ENCODE peak calls at places on chromosomes 3 and 15, in six cellular contexts. G, H, B, Z, T and O are unnamed samples.

GRCh38 chr15:95880630-95881029 is 449.9 kb upstream of the NR2F2 start:
- DNase-seq in G (no peak), Z (no peak), T (no peak), H (no peak), B (no peak), O (no peak)

GRCh38 chr3:134363381-134363755 is 10.9 kb downstream of the AMOTL2 start:
- DNase-seq in H (no peak), T (peak; percentile 13), B (no peak), G (no peak), Z (no peak), O (no peak)

GRCh38 chr3:127136024-127136600 is 56.8 kb upstream of the PRR23E start:
- DNase-seq in B (no peak), Z (no peak), T (no peak), H (no peak), G (no peak), O (no peak)

GRCh38 chr3:45807645-45808540 is 11.6 kb upstream of the SLC6A20 start:
- DNase-seq in G (no peak), B (no peak), H (no peak), Z (no peak), T (no peak), O (no peak)

GRCh38 chr15:33226559-33227181 is 32.2 kb upstream of the FMN1 start:
- DNase-seq in Z (peak; percentile 54), T (peak; percentile 58), G (peak; percentile 33), H (peak; percentile 49), B (peak; percentile 70), O (peak; percentile 24)

GRCh38 chr3:178041931-178042330 is 494.3 kb upstream of the KCNMB2 start:
- DNase-seq in H (no peak), G (no peak), B (no peak), T (no peak), Z (no peak), O (no peak)

GRCh38 chr15:25345943-25346342 is 92.9 kb downstream of the UBE3A start:
- DNase-seq in G (peak; percentile 57), T (peak; percentile 14), B (no peak), Z (peak; percentile 42), H (peak; percentile 15), O (peak; percentile 53)

GRCh38 chr15:85622432-85622831 is 172.3 kb downstream of the KLHL25 start:
- DNase-seq in G (no peak), H (peak; percentile 50), Z (no peak), T (no peak), B (no peak), O (peak; percentile 88)

GRCh38 chr3:151879037-151879436 is 5.6 kb downstream of the SUCNR1 start:
- DNase-seq in G (no peak), T (no peak), Z (no peak), H (no peak), B (no peak), O (no peak)

GRCh38 chr3:414063-414462 is 217.5 kb downstream of the CHL1 start:
- DNase-seq in H (peak; percentile 27), T (no peak), G (peak; percentile 18), B (no peak), Z (no peak), O (peak; percentile 3)

DNA sequence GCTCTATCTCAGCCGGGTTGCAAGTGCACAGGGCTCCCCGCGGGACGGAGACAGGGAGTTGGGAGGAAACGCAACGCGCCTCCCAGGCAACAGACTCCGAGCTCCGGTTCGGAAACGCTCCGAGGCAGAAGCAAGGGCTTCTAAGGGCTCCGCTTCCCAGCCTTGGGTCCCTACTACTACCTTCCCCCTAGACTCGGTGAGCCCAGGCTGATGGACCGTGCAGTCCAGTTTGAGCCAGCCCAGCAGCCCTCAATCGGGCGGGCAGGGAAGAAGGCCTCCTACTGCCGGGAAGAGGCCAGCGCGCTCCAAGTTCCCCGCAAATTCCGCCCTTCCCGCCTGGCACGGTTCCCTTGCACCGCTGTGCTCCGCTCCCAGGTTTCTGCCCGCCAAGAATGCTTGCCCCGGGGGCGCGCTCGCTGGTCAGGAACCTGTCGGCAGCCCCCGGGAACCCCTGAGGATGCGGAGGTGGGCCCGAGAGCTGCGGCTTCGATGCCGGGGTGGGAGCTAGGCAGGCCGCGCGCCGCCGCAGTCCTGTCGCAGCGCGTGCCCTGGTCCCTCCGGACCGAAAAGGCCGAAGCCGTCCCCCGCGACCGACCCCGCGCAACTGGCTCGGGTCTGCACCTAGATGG is 728 bp downstream of the TRANK1 start:
- DNase-seq in B (no peak), H (peak; percentile 67), G (peak; percentile 76), T (peak; percentile 61), Z (peak; percentile 54), O (peak; percentile 52)
- TF ChIP-seq EZH2 in B (no peak), H (no peak), G (peak; percentile 77), T (no peak), Z (no peak), O (no peak)

GRCh38 chr15:87667643-87668042 is 588.9 kb downstream of the NTRK3 start:
- DNase-seq in Z (no peak), H (no peak), B (no peak), G (no peak), T (no peak), O (no peak)

GRCh38 chr15:87669846-87670245 is 586.7 kb downstream of the NTRK3 start:
- DNase-seq in B (no peak), G (no peak), T (no peak), H (no peak), Z (no peak), O (no peak)

GRCh38 chr15:87672309-87672897 is 584.1 kb downstream of the NTRK3 start:
- DNase-seq in G (peak; percentile 59), B (no peak), T (peak; percentile 2), H (peak; percentile 16), Z (peak; percentile 29), O (peak; percentile 22)

GRCh38 chr15:87671289-87671688 is 585.2 kb downstream of the NTRK3 start:
- DNase-seq in Z (no peak), T (no peak), B (no peak), H (no peak), G (no peak), O (no peak)
- H2AFZ ChIP-seq in Z (no peak overlapping the region), T (no peak overlapping the region), B (no peak overlapping the region), H (no peak overlapping the region), G (no peak overlapping the region), O (no peak overlapping the region)

GRCh38 chr3:185151959-185152432 is 864 bp downstream of the C3orf70 start:
- DNase-seq in T (no peak), Z (no peak), G (no peak), B (no peak), H (peak; percentile 28), O (no peak)
- H3K9ac ChIP-seq in T (no peak overlapping the region), Z (no peak overlapping the region), G (no peak overlapping the region), B (no peak overlapping the region), H (no peak overlapping the region), O (peak overlapping the region; percentile 77)

GRCh38 chr3:184275302-184275701 is 520 bp upstream of the ECE2 start:
- DNase-seq in Z (no peak), B (no peak), T (no peak), G (no peak), H (no peak), O (no peak)
- TF ChIP-seq EZH2 in Z (peak; percentile 62), B (no peak), T (no peak), G (no peak), H (peak; percentile 97), O (no peak)